ENCODE peak calls at places on chromosomes 12 and 14, in five cellular contexts. One of them, this sample, is unnamed.

GRCh38 chr14:61444215-61444768 is 122.9 kb downstream of the PRKCH start:
- DNase-seq in A549: no peak
- DNase-seq in SK-N-SH: no peak
- DNase-seq in GM12878: no peak
- DNase-seq in K562: peak
- DNase-seq in this sample: no peak

GRCh38 chr12:118058881-118059644 is 1.9 kb downstream of the WSB2 start:
- DNase-seq in GM12878: no peak
- DNase-seq in SK-N-SH: no peak
- DNase-seq in K562: no peak
- DNase-seq in A549: no peak
- DNase-seq in this sample: peak

GRCh38 chr12:124906606-124907261 is 7.7 kb downstream of the UBC start:
- DNase-seq in SK-N-SH: peak
- DNase-seq in A549: peak
- DNase-seq in K562: peak
- DNase-seq in GM12878: peak
- DNase-seq in this sample: peak

GRCh38 chr14:37512173-37512572 is 82.9 kb downstream of the FOXA1 start:
- DNase-seq in A549: no peak
- DNase-seq in GM12878: no peak
- DNase-seq in SK-N-SH: no peak
- DNase-seq in K562: no peak
- DNase-seq in this sample: no peak

GRCh38 chr14:62209287-62209899 is 447.2 kb downstream of the SNAPC1 start:
- DNase-seq in A549: no peak
- DNase-seq in SK-N-SH: no peak
- DNase-seq in GM12878: no peak
- DNase-seq in K562: no peak
- DNase-seq in this sample: peak

GRCh38 chr14:99380991-99381687 is 99.5 kb downstream of the SETD3 start:
- DNase-seq in A549: no peak
- DNase-seq in SK-N-SH: no peak
- DNase-seq in K562: no peak
- DNase-seq in GM12878: no peak
- DNase-seq in this sample: no peak

GRCh38 chr12:30792648-30793499 is 38.1 kb upstream of the CAPRIN2 start:
- DNase-seq in K562: no peak
- DNase-seq in A549: peak
- DNase-seq in GM12878: no peak
- DNase-seq in SK-N-SH: no peak
- DNase-seq in this sample: peak

GRCh38 chr12:73529954-73530353 is 1007.7 kb upstream of the ATXN7L3B start:
- DNase-seq in GM12878: no peak
- DNase-seq in SK-N-SH: no peak
- DNase-seq in K562: no peak
- DNase-seq in A549: no peak
- DNase-seq in this sample: no peak

GRCh38 chr12:104567832-104568490 is 111.2 kb downstream of the CHST11 start:
- DNase-seq in GM12878: no peak
- DNase-seq in SK-N-SH: no peak
- DNase-seq in K562: no peak
- DNase-seq in A549: no peak
- DNase-seq in this sample: no peak

GRCh38 chr12:119008691-119009221 is 27.4 kb downstream of the SRRM4 start:
- DNase-seq in K562: no peak
- DNase-seq in SK-N-SH: peak
- DNase-seq in GM12878: no peak
- DNase-seq in A549: no peak
- DNase-seq in this sample: no peak

GRCh38 chr14:60317609-60318008 is 68.6 kb downstream of the PPM1A start:
- DNase-seq in A549: no peak
- DNase-seq in SK-N-SH: no peak
- DNase-seq in K562: no peak
- DNase-seq in GM12878: no peak
- DNase-seq in this sample: no peak

GRCh38 chr12:96228566-96229248 is 34.5 kb downstream of the ELK3 start:
- DNase-seq in GM12878: no peak
- DNase-seq in A549: no peak
- DNase-seq in K562: no peak
- DNase-seq in SK-N-SH: no peak
- DNase-seq in this sample: no peak

GRCh38 chr12:133220521-133220920 is 15.2 kb downstream of the ANHX start:
- DNase-seq in GM12878: no peak
- DNase-seq in SK-N-SH: no peak
- DNase-seq in K562: no peak
- DNase-seq in A549: no peak
- DNase-seq in this sample: no peak

GRCh38 chr14:76958975-76959710 is 69.4 kb downstream of the IRF2BPL start:
- DNase-seq in A549: peak
- DNase-seq in GM12878: peak
- DNase-seq in K562: peak
- DNase-seq in SK-N-SH: peak
- DNase-seq in this sample: peak

GRCh38 chr12:72368298-72368697 is 96.1 kb downstream of the TRHDE start:
- DNase-seq in GM12878: no peak
- DNase-seq in SK-N-SH: no peak
- DNase-seq in K562: no peak
- DNase-seq in A549: no peak
- DNase-seq in this sample: peak

GRCh38 chr12:10968765-10969456 is 17.8 kb downstream of the TAS2R50 start:
- DNase-seq in K562: no peak
- DNase-seq in SK-N-SH: no peak
- DNase-seq in A549: no peak
- DNase-seq in GM12878: no peak
- DNase-seq in this sample: peak

GRCh38 chr14:102717211-102717610 is 60.0 kb upstream of the TRAF3 start:
- DNase-seq in GM12878: no peak
- DNase-seq in A549: no peak
- DNase-seq in SK-N-SH: no peak
- DNase-seq in K562: peak
- DNase-seq in this sample: no peak
- TF ChIP-seq RCOR1 in GM12878: no peak
- TF ChIP-seq RCOR1 in A549: no peak
- TF ChIP-seq RCOR1 in SK-N-SH: no peak
- TF ChIP-seq RCOR1 in K562: no peak
- TF ChIP-seq RCOR1 in this sample: no peak

GRCh38 chr12:28035483-28035882 is 63.0 kb upstream of the PTHLH start:
- DNase-seq in GM12878: no peak
- DNase-seq in A549: peak
- DNase-seq in SK-N-SH: no peak
- DNase-seq in K562: peak
- DNase-seq in this sample: peak

GRCh38 chr12:28034271-28034670 is 61.7 kb upstream of the PTHLH start:
- DNase-seq in SK-N-SH: no peak
- DNase-seq in GM12878: no peak
- DNase-seq in A549: no peak
- DNase-seq in K562: no peak
- DNase-seq in this sample: no peak

GRCh38 chr12:28033538-28033915 is 61.0 kb upstream of the PTHLH start:
- DNase-seq in K562: no peak
- DNase-seq in SK-N-SH: no peak
- DNase-seq in A549: no peak
- DNase-seq in GM12878: no peak
- DNase-seq in this sample: peak

GRCh38 chr12:28027947-28028724 is 55.6 kb upstream of the PTHLH start:
- DNase-seq in SK-N-SH: no peak
- DNase-seq in A549: no peak
- DNase-seq in K562: no peak
- DNase-seq in GM12878: no peak
- DNase-seq in this sample: peak

DNA sequence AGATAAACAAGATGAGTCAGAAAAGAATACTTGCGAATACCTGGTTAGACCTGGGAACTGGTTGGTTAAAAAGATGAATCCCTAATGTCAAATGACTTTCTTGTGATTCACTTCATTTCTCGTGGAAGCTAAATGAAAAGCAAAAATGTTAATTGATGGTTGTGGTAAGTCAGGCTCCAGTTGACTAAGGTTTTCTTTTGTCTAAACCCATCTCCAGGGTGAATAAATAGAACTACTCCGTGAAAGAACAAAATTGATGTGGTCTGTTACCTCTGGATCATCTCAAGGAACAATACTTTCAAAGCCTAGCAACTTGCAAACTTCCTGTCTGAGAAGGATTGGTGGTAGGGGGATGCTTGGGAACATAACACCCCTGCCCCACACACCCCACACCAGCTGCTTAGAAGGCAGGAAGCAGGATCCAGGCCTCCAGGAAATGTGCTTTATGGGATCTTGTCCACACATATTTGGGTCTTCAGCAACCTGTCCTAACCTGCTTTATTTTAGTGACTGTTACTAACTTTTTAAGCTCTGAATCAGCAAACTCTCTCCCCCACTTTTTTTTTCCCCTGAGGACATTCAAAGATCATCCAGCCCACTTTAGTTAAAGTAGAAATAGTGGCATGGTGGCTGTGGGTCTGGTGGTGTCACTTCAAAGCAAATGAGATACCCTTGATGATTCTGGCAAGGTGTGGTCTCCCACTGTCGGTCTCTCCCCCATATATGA is 60.4 kb upstream of the PTHLH start:
- DNase-seq in GM12878: no peak
- DNase-seq in A549: no peak
- DNase-seq in SK-N-SH: no peak
- DNase-seq in K562: no peak
- DNase-seq in this sample: peak
- TF ChIP-seq USF2 in GM12878: no peak
- TF ChIP-seq USF2 in A549: no peak
- TF ChIP-seq USF2 in SK-N-SH: no peak
- TF ChIP-seq USF2 in K562: no peak
- TF ChIP-seq USF2 in this sample: no peak

DNA sequence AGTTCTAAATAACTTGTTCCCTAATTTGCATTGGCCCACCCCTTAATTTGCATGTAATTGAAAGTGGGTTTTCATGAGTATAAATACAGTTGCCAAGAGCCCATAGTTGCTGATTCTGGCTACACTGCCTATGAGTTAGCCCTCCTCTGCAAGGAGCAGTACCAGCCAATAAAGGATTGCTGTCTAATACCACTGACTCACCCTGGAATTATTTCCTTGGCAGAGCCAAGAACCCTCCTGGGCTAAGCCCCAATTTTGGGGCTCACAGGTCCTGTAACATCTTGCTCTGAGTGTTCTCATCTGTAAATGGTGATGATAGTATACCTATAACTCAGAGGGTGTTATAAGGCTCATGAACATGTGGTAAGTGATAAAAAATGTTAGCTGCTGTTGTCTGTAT is 6.8 kb downstream of the TTC8 start:
- DNase-seq in A549: no peak
- DNase-seq in SK-N-SH: no peak
- DNase-seq in K562: no peak
- DNase-seq in GM12878: no peak
- DNase-seq in this sample: peak
- TF ChIP-seq RCOR1 in A549: no peak
- TF ChIP-seq RCOR1 in SK-N-SH: no peak
- TF ChIP-seq RCOR1 in K562: no peak
- TF ChIP-seq RCOR1 in GM12878: no peak
- TF ChIP-seq RCOR1 in this sample: no peak

GRCh38 chr14:72809063-72809462 is 84.8 kb downstream of the DPF3 start:
- DNase-seq in A549: no peak
- DNase-seq in GM12878: no peak
- DNase-seq in SK-N-SH: no peak
- DNase-seq in K562: no peak
- DNase-seq in this sample: no peak

GRCh38 chr14:72815459-72815858 is 78.4 kb downstream of the DPF3 start:
- DNase-seq in K562: no peak
- DNase-seq in GM12878: no peak
- DNase-seq in A549: no peak
- DNase-seq in SK-N-SH: no peak
- DNase-seq in this sample: no peak

GRCh38 chr14:72808564-72808963 is 85.3 kb downstream of the DPF3 start:
- DNase-seq in GM12878: no peak
- DNase-seq in K562: no peak
- DNase-seq in SK-N-SH: no peak
- DNase-seq in A549: no peak
- DNase-seq in this sample: no peak

GRCh38 chr14:72812292-72812851 is 81.5 kb downstream of the DPF3 start:
- DNase-seq in SK-N-SH: no peak
- DNase-seq in GM12878: no peak
- DNase-seq in K562: no peak
- DNase-seq in A549: no peak
- DNase-seq in this sample: no peak

GRCh38 chr14:72810201-72810600 is 83.7 kb downstream of the DPF3 start:
- DNase-seq in A549: no peak
- DNase-seq in GM12878: no peak
- DNase-seq in SK-N-SH: no peak
- DNase-seq in K562: no peak
- DNase-seq in this sample: no peak
- TF ChIP-seq USF2 in A549: no peak
- TF ChIP-seq USF2 in GM12878: no peak
- TF ChIP-seq USF2 in SK-N-SH: no peak
- TF ChIP-seq USF2 in K562: no peak
- TF ChIP-seq USF2 in this sample: no peak

GRCh38 chr12:63915105-63915830 is 70.8 kb downstream of the SRGAP1 start:
- DNase-seq in SK-N-SH: no peak
- DNase-seq in A549: peak
- DNase-seq in GM12878: no peak
- DNase-seq in K562: no peak
- DNase-seq in this sample: peak
- TF ChIP-seq RCOR1 in SK-N-SH: no peak
- TF ChIP-seq RCOR1 in A549: no peak
- TF ChIP-seq RCOR1 in GM12878: no peak
- TF ChIP-seq RCOR1 in K562: no peak
- TF ChIP-seq RCOR1 in this sample: no peak

GRCh38 chr12:55679691-55680090 is 28.0 kb downstream of the ITGA7 start:
- DNase-seq in SK-N-SH: no peak
- DNase-seq in K562: no peak
- DNase-seq in GM12878: no peak
- DNase-seq in A549: no peak
- DNase-seq in this sample: no peak

GRCh38 chr12:55682087-55682796 is 25.5 kb downstream of the ITGA7 start:
- DNase-seq in A549: peak
- DNase-seq in SK-N-SH: no peak
- DNase-seq in K562: no peak
- DNase-seq in GM12878: no peak
- DNase-seq in this sample: no peak

GRCh38 chr12:55684761-55685370 is 22.8 kb downstream of the ITGA7 start:
- DNase-seq in K562: no peak
- DNase-seq in SK-N-SH: no peak
- DNase-seq in GM12878: no peak
- DNase-seq in A549: no peak
- DNase-seq in this sample: no peak

GRCh38 chr12:55683676-55684075 is 24.0 kb downstream of the ITGA7 start:
- DNase-seq in K562: no peak
- DNase-seq in A549: no peak
- DNase-seq in SK-N-SH: no peak
- DNase-seq in GM12878: no peak
- DNase-seq in this sample: no peak

GRCh38 chr12:55681142-55682077 is 26.3 kb downstream of the ITGA7 start:
- DNase-seq in K562: peak
- DNase-seq in A549: peak
- DNase-seq in GM12878: no peak
- DNase-seq in SK-N-SH: no peak
- DNase-seq in this sample: peak
- TF ChIP-seq USF2 in K562: no peak
- TF ChIP-seq USF2 in A549: no peak
- TF ChIP-seq USF2 in GM12878: no peak
- TF ChIP-seq USF2 in SK-N-SH: no peak
- TF ChIP-seq USF2 in this sample: no peak

GRCh38 chr14:52043690-52044089 is 25.2 kb downstream of the NID2 start:
- DNase-seq in SK-N-SH: peak
- DNase-seq in GM12878: no peak
- DNase-seq in A549: peak
- DNase-seq in K562: peak
- DNase-seq in this sample: peak
- TF ChIP-seq RCOR1 in SK-N-SH: no peak
- TF ChIP-seq RCOR1 in GM12878: no peak
- TF ChIP-seq RCOR1 in A549: no peak
- TF ChIP-seq RCOR1 in K562: no peak
- TF ChIP-seq RCOR1 in this sample: no peak

GRCh38 chr12:82708507-82708906 is 21.8 kb downstream of the TMTC2 start:
- DNase-seq in GM12878: no peak
- DNase-seq in SK-N-SH: peak
- DNase-seq in A549: no peak
- DNase-seq in K562: no peak
- DNase-seq in this sample: no peak
- TF ChIP-seq USF2 in GM12878: no peak
- TF ChIP-seq USF2 in SK-N-SH: no peak
- TF ChIP-seq USF2 in A549: no peak
- TF ChIP-seq USF2 in K562: no peak
- TF ChIP-seq USF2 in this sample: no peak

This sample was measured in IMR-90.